ENCODE peak calls at places on chromosomes 2 and 18, in six cellular contexts. One of them, this sample, is unnamed.

GRCh38 chr2:18883626-18884456 is 294.5 kb upstream of the NT5C1B start:
- DNase-seq in hepatocyte: no peak
- DNase-seq in mammary epithelial cell: peak; percentile 32
- DNase-seq in AG10803: peak; percentile 35
- DNase-seq in astrocyte of the spinal cord: peak; percentile 38
- DNase-seq in OCI-LY7: peak; percentile 29
- DNase-seq in this sample: peak; percentile 7

GRCh38 chr2:216838146-216838545 is 21.7 kb downstream of the TNP1 start:
- DNase-seq in AG10803: no peak
- DNase-seq in OCI-LY7: no peak
- DNase-seq in mammary epithelial cell: no peak
- DNase-seq in hepatocyte: no peak
- DNase-seq in astrocyte of the spinal cord: peak; percentile 70
- DNase-seq in this sample: no peak

GRCh38 chr2:10322973-10323372 is 20.3 kb downstream of the HPCAL1 start:
- DNase-seq in astrocyte of the spinal cord: no peak
- DNase-seq in AG10803: no peak
- DNase-seq in hepatocyte: no peak
- DNase-seq in mammary epithelial cell: no peak
- DNase-seq in OCI-LY7: no peak
- DNase-seq in this sample: no peak

GRCh38 chr18:9437049-9437448 is 38.3 kb upstream of the RALBP1 start:
- DNase-seq in AG10803: peak; percentile 85
- DNase-seq in OCI-LY7: no peak
- DNase-seq in mammary epithelial cell: no peak
- DNase-seq in hepatocyte: no peak
- DNase-seq in astrocyte of the spinal cord: peak; percentile 16
- DNase-seq in this sample: no peak

GRCh38 chr2:13056259-13056843 is 339.6 kb downstream of the TRIB2 start:
- DNase-seq in AG10803: peak; percentile 11
- DNase-seq in OCI-LY7: peak; percentile 14
- DNase-seq in astrocyte of the spinal cord: peak; percentile 25
- DNase-seq in mammary epithelial cell: no peak
- DNase-seq in hepatocyte: peak; percentile 6
- DNase-seq in this sample: peak; percentile 6

GRCh38 chr2:224666951-224667553 is 49.1 kb downstream of the CCDC195 start:
- DNase-seq in hepatocyte: no peak
- DNase-seq in AG10803: no peak
- DNase-seq in mammary epithelial cell: no peak
- DNase-seq in astrocyte of the spinal cord: no peak
- DNase-seq in OCI-LY7: peak; percentile 95
- DNase-seq in this sample: no peak

GRCh38 chr18:48611785-48612480 is 73.1 kb downstream of the CTIF start:
- DNase-seq in mammary epithelial cell: no peak
- DNase-seq in AG10803: no peak
- DNase-seq in OCI-LY7: no peak
- DNase-seq in astrocyte of the spinal cord: no peak
- DNase-seq in hepatocyte: no peak
- DNase-seq in this sample: no peak

GRCh38 chr2:23452853-23453420 is 68.0 kb downstream of the KLHL29 start:
- DNase-seq in mammary epithelial cell: peak; percentile 23
- DNase-seq in astrocyte of the spinal cord: peak; percentile 71
- DNase-seq in OCI-LY7: no peak
- DNase-seq in hepatocyte: no peak
- DNase-seq in AG10803: peak; percentile 48
- DNase-seq in this sample: peak; percentile 89

GRCh38 chr18:13439475-13439874 is 220.9 kb downstream of the LDLRAD4 start:
- DNase-seq in AG10803: no peak
- DNase-seq in mammary epithelial cell: no peak
- DNase-seq in OCI-LY7: no peak
- DNase-seq in hepatocyte: no peak
- DNase-seq in astrocyte of the spinal cord: no peak
- DNase-seq in this sample: no peak

GRCh38 chr2:237154050-237154638 is 68.5 kb downstream of the COPS8 start:
- DNase-seq in mammary epithelial cell: peak; percentile 37
- DNase-seq in astrocyte of the spinal cord: peak; percentile 78
- DNase-seq in AG10803: peak; percentile 66
- DNase-seq in OCI-LY7: peak; percentile 79
- DNase-seq in hepatocyte: peak; percentile 53
- DNase-seq in this sample: peak; percentile 82

GRCh38 chr2:1492696-1493095 is 79.4 kb downstream of the TPO start:
- DNase-seq in hepatocyte: no peak
- DNase-seq in astrocyte of the spinal cord: no peak
- DNase-seq in OCI-LY7: no peak
- DNase-seq in AG10803: no peak
- DNase-seq in mammary epithelial cell: no peak
- DNase-seq in this sample: no peak

GRCh38 chr2:134674687-134675086 is 44.1 kb downstream of the TMEM163 start:
- DNase-seq in mammary epithelial cell: no peak
- DNase-seq in OCI-LY7: no peak
- DNase-seq in AG10803: no peak
- DNase-seq in astrocyte of the spinal cord: no peak
- DNase-seq in hepatocyte: no peak
- DNase-seq in this sample: no peak

GRCh38 chr2:108594132-108594981 is 60.1 kb downstream of the LIMS1 start:
- DNase-seq in astrocyte of the spinal cord: peak; percentile 95
- DNase-seq in AG10803: peak; percentile 90
- DNase-seq in OCI-LY7: no peak
- DNase-seq in hepatocyte: no peak
- DNase-seq in mammary epithelial cell: peak; percentile 91
- DNase-seq in this sample: no peak

GRCh38 chr18:8685141-8685913 is 20.0 kb upstream of the MTCL1 start:
- DNase-seq in astrocyte of the spinal cord: peak; percentile 78
- DNase-seq in AG10803: peak; percentile 74
- DNase-seq in mammary epithelial cell: peak; percentile 91
- DNase-seq in hepatocyte: no peak
- DNase-seq in OCI-LY7: no peak
- DNase-seq in this sample: no peak

GRCh38 chr18:36403896-36404824 is 106.6 kb downstream of the FHOD3 start:
- DNase-seq in OCI-LY7: no peak
- DNase-seq in hepatocyte: no peak
- DNase-seq in mammary epithelial cell: no peak
- DNase-seq in AG10803: no peak
- DNase-seq in astrocyte of the spinal cord: no peak
- DNase-seq in this sample: no peak

GRCh38 chr2:37324786-37325624 is at the start of gene PRKD3:
- DNase-seq in astrocyte of the spinal cord: peak; percentile 55
- DNase-seq in mammary epithelial cell: peak; percentile 60
- DNase-seq in AG10803: peak; percentile 40
- DNase-seq in OCI-LY7: no peak
- DNase-seq in hepatocyte: peak; percentile 52
- DNase-seq in this sample: peak; percentile 12

GRCh38 chr18:1914489-1914888 is 656.8 kb downstream of the METTL4 start:
- DNase-seq in hepatocyte: no peak
- DNase-seq in OCI-LY7: peak; percentile 43
- DNase-seq in AG10803: no peak
- DNase-seq in astrocyte of the spinal cord: peak; percentile 15
- DNase-seq in mammary epithelial cell: peak; percentile 11
- DNase-seq in this sample: peak; percentile 38

GRCh38 chr2:158232476-158232875 is 130.8 kb downstream of the UPP2 start:
- DNase-seq in astrocyte of the spinal cord: no peak
- DNase-seq in hepatocyte: peak; percentile 19
- DNase-seq in OCI-LY7: no peak
- DNase-seq in AG10803: no peak
- DNase-seq in mammary epithelial cell: peak; percentile 30
- DNase-seq in this sample: no peak

GRCh38 chr2:160920791-160921303 is 239.4 kb upstream of the TANK start:
- DNase-seq in astrocyte of the spinal cord: peak; percentile 80
- DNase-seq in hepatocyte: peak; percentile 55
- DNase-seq in AG10803: peak; percentile 100
- DNase-seq in mammary epithelial cell: peak; percentile 9
- DNase-seq in OCI-LY7: no peak
- DNase-seq in this sample: no peak

GRCh38 chr2:103805746-103806145 is 1043.9 kb downstream of the TMEM182 start:
- DNase-seq in hepatocyte: no peak
- DNase-seq in astrocyte of the spinal cord: no peak
- DNase-seq in AG10803: no peak
- DNase-seq in mammary epithelial cell: no peak
- DNase-seq in OCI-LY7: no peak
- DNase-seq in this sample: no peak

GRCh38 chr2:176678571-176678970 is 409.3 kb downstream of the MTX2 start:
- DNase-seq in AG10803: no peak
- DNase-seq in astrocyte of the spinal cord: no peak
- DNase-seq in OCI-LY7: no peak
- DNase-seq in hepatocyte: no peak
- DNase-seq in mammary epithelial cell: no peak
- DNase-seq in this sample: no peak

GRCh38 chr2:18132697-18133096 is 254.2 kb downstream of the KCNS3 start:
- DNase-seq in hepatocyte: no peak
- DNase-seq in mammary epithelial cell: peak; percentile 57
- DNase-seq in astrocyte of the spinal cord: peak; percentile 60
- DNase-seq in AG10803: peak; percentile 59
- DNase-seq in OCI-LY7: no peak
- DNase-seq in this sample: peak; percentile 39

GRCh38 chr2:98498703-98499445 is 54.2 kb downstream of the INPP4A start:
- DNase-seq in OCI-LY7: no peak
- DNase-seq in astrocyte of the spinal cord: no peak
- DNase-seq in mammary epithelial cell: no peak
- DNase-seq in hepatocyte: no peak
- DNase-seq in AG10803: no peak
- DNase-seq in this sample: no peak

GRCh38 chr18:79524181-79525078 is 128.7 kb downstream of the NFATC1 start:
- DNase-seq in astrocyte of the spinal cord: no peak
- DNase-seq in hepatocyte: no peak
- DNase-seq in mammary epithelial cell: no peak
- DNase-seq in OCI-LY7: peak; percentile 28
- DNase-seq in AG10803: no peak
- DNase-seq in this sample: no peak

GRCh38 chr2:10076511-10076910 is 3.7 kb downstream of the CYS1 start:
- DNase-seq in hepatocyte: peak; percentile 2
- DNase-seq in mammary epithelial cell: no peak
- DNase-seq in astrocyte of the spinal cord: no peak
- DNase-seq in AG10803: no peak
- DNase-seq in OCI-LY7: no peak
- DNase-seq in this sample: no peak

GRCh38 chr2:236554629-236555282 is 14.9 kb upstream of the ACKR3 start:
- DNase-seq in mammary epithelial cell: no peak
- DNase-seq in OCI-LY7: peak; percentile 75
- DNase-seq in hepatocyte: no peak
- DNase-seq in AG10803: no peak
- DNase-seq in astrocyte of the spinal cord: no peak
- DNase-seq in this sample: peak; percentile 82

GRCh38 chr18:23032030-23032582 is 99.0 kb downstream of the RBBP8 start:
- DNase-seq in hepatocyte: no peak
- DNase-seq in mammary epithelial cell: peak; percentile 76
- DNase-seq in astrocyte of the spinal cord: peak; percentile 66
- DNase-seq in AG10803: peak; percentile 93
- DNase-seq in OCI-LY7: no peak
- DNase-seq in this sample: no peak

GRCh38 chr18:33596178-33596854 is 18.3 kb downstream of the ASXL3 start:
- DNase-seq in mammary epithelial cell: peak; percentile 53
- DNase-seq in AG10803: peak; percentile 3
- DNase-seq in OCI-LY7: no peak
- DNase-seq in hepatocyte: no peak
- DNase-seq in astrocyte of the spinal cord: peak; percentile 80
- DNase-seq in this sample: no peak

GRCh38 chr2:23241106-23241505 is 143.9 kb upstream of the KLHL29 start:
- DNase-seq in hepatocyte: no peak
- DNase-seq in astrocyte of the spinal cord: no peak
- DNase-seq in OCI-LY7: no peak
- DNase-seq in mammary epithelial cell: no peak
- DNase-seq in AG10803: peak; percentile 9
- DNase-seq in this sample: no peak

GRCh38 chr18:41814651-41815050 is 140.4 kb upstream of the PIK3C3 start:
- DNase-seq in OCI-LY7: no peak
- DNase-seq in astrocyte of the spinal cord: peak; percentile 39
- DNase-seq in hepatocyte: no peak
- DNase-seq in mammary epithelial cell: no peak
- DNase-seq in AG10803: no peak
- DNase-seq in this sample: peak; percentile 17

GRCh38 chr2:232632904-232633412 is 446 bp upstream of the EFHD1 start:
- DNase-seq in AG10803: no peak
- DNase-seq in mammary epithelial cell: no peak
- DNase-seq in hepatocyte: peak; percentile 46
- DNase-seq in astrocyte of the spinal cord: peak; percentile 18
- DNase-seq in OCI-LY7: no peak
- DNase-seq in this sample: no peak
- H3K4me3 ChIP-seq in AG10803: peak overlapping the region; percentile 55
- H3K4me3 ChIP-seq in mammary epithelial cell: peak overlapping the region; percentile 62
- H3K4me3 ChIP-seq in hepatocyte: peak overlapping the region; percentile 51
- H3K4me3 ChIP-seq in astrocyte of the spinal cord: peak overlapping the region; percentile 52
- H3K4me3 ChIP-seq in OCI-LY7: no peak overlapping the region
- H3K4me3 ChIP-seq in this sample: peak overlapping the region; percentile 45

GRCh38 chr2:168182850-168183249 is 64.5 kb downstream of the STK39 start:
- DNase-seq in hepatocyte: no peak
- DNase-seq in AG10803: no peak
- DNase-seq in mammary epithelial cell: peak; percentile 48
- DNase-seq in OCI-LY7: no peak
- DNase-seq in astrocyte of the spinal cord: no peak
- DNase-seq in this sample: no peak
- H3K4me3 ChIP-seq in hepatocyte: no peak overlapping the region
- H3K4me3 ChIP-seq in AG10803: no peak overlapping the region
- H3K4me3 ChIP-seq in mammary epithelial cell: no peak overlapping the region
- H3K4me3 ChIP-seq in OCI-LY7: no peak overlapping the region
- H3K4me3 ChIP-seq in astrocyte of the spinal cord: no peak overlapping the region
- H3K4me3 ChIP-seq in this sample: no peak overlapping the region

GRCh38 chr2:70043252-70043875 is 43.9 kb upstream of the PCBP1 start:
- DNase-seq in mammary epithelial cell: no peak
- DNase-seq in OCI-LY7: no peak
- DNase-seq in AG10803: no peak
- DNase-seq in astrocyte of the spinal cord: no peak
- DNase-seq in hepatocyte: no peak
- DNase-seq in this sample: no peak
- H3K4me3 ChIP-seq in mammary epithelial cell: no peak overlapping the region
- H3K4me3 ChIP-seq in OCI-LY7: no peak overlapping the region
- H3K4me3 ChIP-seq in AG10803: no peak overlapping the region
- H3K4me3 ChIP-seq in astrocyte of the spinal cord: no peak overlapping the region
- H3K4me3 ChIP-seq in hepatocyte: no peak overlapping the region
- H3K4me3 ChIP-seq in this sample: no peak overlapping the region

GRCh38 chr18:3864669-3865298 is 414.8 kb downstream of the TGIF1 start:
- DNase-seq in astrocyte of the spinal cord: no peak
- DNase-seq in mammary epithelial cell: no peak
- DNase-seq in OCI-LY7: no peak
- DNase-seq in AG10803: no peak
- DNase-seq in hepatocyte: no peak
- DNase-seq in this sample: no peak
- H3K4me3 ChIP-seq in astrocyte of the spinal cord: no peak overlapping the region
- H3K4me3 ChIP-seq in mammary epithelial cell: no peak overlapping the region
- H3K4me3 ChIP-seq in OCI-LY7: no peak overlapping the region
- H3K4me3 ChIP-seq in AG10803: no peak overlapping the region
- H3K4me3 ChIP-seq in hepatocyte: no peak overlapping the region
- H3K4me3 ChIP-seq in this sample: no peak overlapping the region

This sample was measured in Jurkat, Clone E6-1.